ENCODE peak calls at places on chromosomes 13 and 19, in six cellular contexts. H is esophagus muscularis mucosa, Y is ascending aorta, X is IMR-90, F is thoracic aorta, E is mucosa of descending colon. O is an unnamed sample.
A peak's percentile ranks its signal among the peaks of the same experiment; 100 is the strongest.

GRCh38 chr13:27968316-27969072 is 621 bp downstream of the CDX2 start:
- DNase-seq in H (no peak), Y (no peak), X (no peak), F (no peak), E (no peak), O (no peak)

GRCh38 chr13:52862358-52863206 is 14.1 kb upstream of the PCDH8 start:
- DNase-seq in H (no peak), Y (no peak), X (no peak), F (no peak), E (no peak), O (no peak)

GRCh38 chr13:22357132-22357531 is 686.3 kb downstream of the FGF9 start:
- DNase-seq in H (no peak), Y (no peak), X (no peak), F (no peak), E (no peak), O (no peak)

GRCh38 chr19:16263115-16263839 is 61.3 kb upstream of the KLF2 start:
- DNase-seq in H (no peak), Y (no peak), X (no peak), F (no peak), E (no peak), O (no peak)

GRCh38 chr19:10760268-10760944 is 42.5 kb downstream of the DNM2 start:
- DNase-seq in H (no peak), Y (no peak), X (no peak), F (no peak), E (no peak), O (no peak)

GRCh38 chr13:90696254-90696653 is 651.2 kb upstream of the MIR17HG start:
- DNase-seq in H (no peak), Y (no peak), X (peak; percentile 7), F (no peak), E (no peak), O (no peak)

GRCh38 chr13:32195713-32196112 is 119.5 kb downstream of the ZAR1L start:
- DNase-seq in H (no peak), Y (no peak), X (no peak), F (no peak), E (no peak), O (no peak)

GRCh38 chr19:40322951-40323615 is 25.1 kb downstream of the C19orf47 start:
- DNase-seq in H (no peak), Y (no peak), X (no peak), F (no peak), E (no peak), O (no peak)

GRCh38 chr13:74574964-74575728 is 440.9 kb upstream of the KLF12 start:
- DNase-seq in H (no peak), Y (no peak), X (no peak), F (no peak), E (no peak), O (no peak)

GRCh38 chr19:1421218-1421957 is 14.0 kb downstream of the DAZAP1 start:
- DNase-seq in H (no peak), Y (no peak), X (no peak), F (no peak), E (peak; percentile 45), O (no peak)

GRCh38 chr19:46813570-46814358 is 25.4 kb upstream of the SLC1A5 start:
- DNase-seq in H (no peak), Y (no peak), X (peak; percentile 46), F (no peak), E (peak; percentile 66), O (no peak)

GRCh38 chr13:113493315-113493951 is 2.9 kb upstream of the DCUN1D2 start:
- DNase-seq in H (no peak), Y (no peak), X (peak; percentile 99), F (no peak), E (no peak), O (no peak)

GRCh38 chr13:94362411-94362909 is 117.0 kb downstream of the DCT start:
- DNase-seq in H (peak; percentile 89), Y (no peak), X (peak; percentile 95), F (peak; percentile 33), E (no peak), O (peak; percentile 2)

GRCh38 chr13:43005460-43006236 is 13.6 kb upstream of the EPSTI1 start:
- DNase-seq in H (no peak), Y (no peak), X (peak; percentile 32), F (no peak), E (no peak), O (no peak)

GRCh38 chr13:45833242-45833641 is 18.3 kb downstream of the SIAH3 start:
- DNase-seq in H (no peak), Y (no peak), X (no peak), F (no peak), E (no peak), O (no peak)

GRCh38 chr13:110232756-110233155 is 74.2 kb downstream of the COL4A1 start:
- DNase-seq in H (peak; percentile 90), Y (no peak), X (no peak), F (no peak), E (no peak), O (no peak)

GRCh38 chr13:44249439-44249838 is 124.2 kb upstream of the SERP2 start:
- DNase-seq in H (no peak), Y (no peak), X (peak; percentile 77), F (no peak), E (no peak), O (no peak)

GRCh38 chr13:29573190-29573589 is 22.3 kb downstream of the SLC7A1 start:
- DNase-seq in H (no peak), Y (no peak), X (peak; percentile 39), F (no peak), E (peak; percentile 78), O (peak; percentile 2)

GRCh38 chr13:110687736-110688135 is 18.2 kb downstream of the CARS2 start:
- DNase-seq in H (no peak), Y (no peak), X (no peak), F (no peak), E (no peak), O (no peak)

GRCh38 chr19:46802152-46802551 is 13.8 kb upstream of the SLC1A5 start:
- DNase-seq in H (no peak), Y (no peak), X (no peak), F (no peak), E (no peak), O (no peak)

GRCh38 chr19:5615756-5616327 is 6.7 kb downstream of the SAFB2 start:
- DNase-seq in H (no peak), Y (no peak), X (peak; percentile 59), F (no peak), E (no peak), O (no peak)

GRCh38 chr13:95509521-95510315 is 42.8 kb upstream of the CLDN10 start:
- DNase-seq in H (no peak), Y (no peak), X (peak; percentile 10), F (no peak), E (no peak), O (no peak)

GRCh38 chr19:15701757-15702589 is 25.9 kb upstream of the OR10H2 start:
- DNase-seq in H (no peak), Y (no peak), X (no peak), F (no peak), E (peak; percentile 53), O (no peak)

GRCh38 chr13:94065741-94066140 is 413.7 kb downstream of the DCT start:
- DNase-seq in H (no peak), Y (no peak), X (peak; percentile 78), F (no peak), E (no peak), O (no peak)

GRCh38 chr19:35845215-35846037 is 6.9 kb downstream of the NPHS1 start:
- DNase-seq in H (no peak), Y (no peak), X (no peak), F (no peak), E (peak; percentile 64), O (no peak)

GRCh38 chr19:4922530-4923378 is 13.5 kb downstream of the UHRF1 start:
- DNase-seq in H (no peak), Y (no peak), X (no peak), F (no peak), E (no peak), O (no peak)

GRCh38 chr13:51240888-51241475 is 18.8 kb downstream of the FAM124A start:
- DNase-seq in H (no peak), Y (no peak), X (no peak), F (no peak), E (no peak), O (no peak)
- H3K9me3 ChIP-seq in H (no peaks in the 10 kb centered on the region), Y (no peaks in the 10 kb centered on the region), X (no peaks in the 10 kb centered on the region), F (no peaks in the 10 kb centered on the region), E (no peaks in the 10 kb centered on the region), O (no peaks in the 10 kb centered on the region)

DNA sequence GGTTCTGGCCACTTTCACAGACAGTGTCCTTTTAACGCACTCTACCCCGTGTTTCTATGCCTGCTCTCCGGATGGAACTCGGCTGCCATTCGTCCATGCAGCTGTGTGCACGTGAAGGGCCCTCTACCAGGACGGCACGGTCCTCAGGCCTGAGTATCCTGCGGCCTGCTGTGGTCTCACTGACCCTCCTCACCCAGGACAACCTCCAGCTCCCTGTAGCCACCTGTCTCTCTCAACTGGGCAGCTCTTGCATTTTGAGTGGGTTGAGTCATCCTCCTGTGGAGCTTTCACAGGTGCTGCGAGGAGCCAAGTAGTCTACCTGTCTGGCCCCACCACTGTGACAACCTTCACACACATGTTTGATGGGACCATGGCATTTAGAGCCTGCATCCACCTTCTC is 321.7 kb upstream of the TSHZ3 start:
- DNase-seq in H (peak; percentile 87), Y (no peak), X (no peak), F (no peak), E (no peak), O (no peak)
- H3K9me3 ChIP-seq in H (no peaks in the 10 kb centered on the region), Y (no peaks in the 10 kb centered on the region), X (peaks cover 3% of the 10 kb centered on the region), F (no peaks in the 10 kb centered on the region), E (no peaks in the 10 kb centered on the region), O (no peaks in the 10 kb centered on the region)

DNA sequence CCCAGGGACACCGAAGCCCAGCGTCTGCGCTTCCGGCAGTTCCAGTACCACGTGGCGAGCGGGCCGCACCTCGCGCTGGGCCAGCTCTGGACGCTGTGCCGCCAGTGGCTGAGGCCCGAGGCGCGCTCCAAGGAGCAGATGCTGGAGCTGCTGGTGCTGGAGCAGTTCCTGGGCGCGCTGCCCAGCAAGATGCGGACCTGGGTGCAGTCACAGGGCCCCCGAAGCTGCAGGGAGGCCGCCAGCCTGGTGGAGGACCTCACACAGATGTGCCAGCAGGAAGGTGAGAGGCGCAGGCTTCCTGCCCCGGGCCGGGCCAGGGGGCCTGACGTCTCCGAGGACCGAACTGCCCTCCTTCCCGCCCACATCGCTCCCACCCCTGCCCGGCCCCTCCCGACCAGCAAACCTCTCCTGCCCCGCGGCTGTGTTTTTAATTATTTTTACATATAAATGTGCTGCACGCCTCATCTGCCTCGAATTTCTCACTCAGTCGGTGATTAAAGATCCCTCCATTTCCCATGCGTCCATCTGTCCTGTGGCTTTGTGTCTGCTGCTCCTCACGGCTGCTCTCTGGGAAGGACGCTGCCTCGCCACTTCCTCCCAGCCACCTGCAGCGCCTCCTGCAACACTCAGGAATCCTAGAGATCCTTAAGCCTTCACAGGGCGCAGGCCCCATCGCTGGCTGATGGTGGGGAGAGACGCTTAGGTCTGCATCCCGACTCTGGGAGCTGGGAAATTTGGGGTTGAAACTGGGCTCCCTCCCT is 4.3 kb downstream of the ZSCAN1 start:
- DNase-seq in H (no peak), Y (no peak), X (no peak), F (no peak), E (no peak), O (no peak)
- H3K9me3 ChIP-seq in H (peaks cover 66% of the 10 kb centered on the region), Y (peaks cover 22% of the 10 kb centered on the region), X (peaks cover 42% of the 10 kb centered on the region), F (peaks cover 24% of the 10 kb centered on the region), E (peaks cover 55% of the 10 kb centered on the region), O (peaks cover 76% of the 10 kb centered on the region)

DNA sequence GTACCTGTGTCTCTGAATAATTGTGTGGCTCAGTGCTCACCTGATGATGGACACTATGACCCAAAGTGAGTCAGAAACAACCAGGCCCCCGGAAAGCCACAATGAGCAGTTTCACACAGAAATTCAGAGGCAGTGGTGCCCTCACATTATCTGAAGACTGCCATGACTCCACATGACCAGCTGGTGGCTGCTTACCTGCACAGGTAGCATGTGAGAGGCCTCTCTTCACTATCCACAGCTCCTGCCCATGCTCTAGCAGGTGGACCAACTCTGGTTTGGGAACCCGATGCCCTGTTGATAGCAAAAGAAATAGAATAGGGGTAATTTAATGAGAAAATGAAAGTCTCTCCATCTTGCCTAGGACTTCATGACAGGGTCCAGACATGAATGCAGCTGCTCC is 7.2 kb downstream of the ZNF550 start:
- DNase-seq in H (no peak), Y (no peak), X (no peak), F (no peak), E (no peak), O (no peak)
- H3K9me3 ChIP-seq in H (peaks cover 87% of the 10 kb centered on the region), Y (peaks cover 65% of the 10 kb centered on the region), X (peaks cover 52% of the 10 kb centered on the region), F (peaks cover 84% of the 10 kb centered on the region), E (peaks cover 86% of the 10 kb centered on the region), O (peaks cover 80% of the 10 kb centered on the region)